ENCODE peak calls at places on chromosomes 5 and 9, in seven cellular contexts. One of them, this sample, is unnamed.

GRCh38 chr5:172150514-172151425 is 37.3 kb downstream of the STK10 start:
- DNase-seq in astrocyte of the spinal cord: peak; percentile 9
- DNase-seq in tibial artery: peak; percentile 70
- DNase-seq in CD4-positive, alpha-beta T cell: no peak
- DNase-seq in Calu3: no peak
- DNase-seq in left lung: peak; percentile 81
- DNase-seq in A549: no peak
- DNase-seq in this sample: no peak

GRCh38 chr9:76810377-76810957 is 46.2 kb downstream of the PCA3 start:
- DNase-seq in tibial artery: peak; percentile 38
- DNase-seq in CD4-positive, alpha-beta T cell: no peak
- DNase-seq in Calu3: peak; percentile 45
- DNase-seq in A549: peak; percentile 73
- DNase-seq in left lung: no peak
- DNase-seq in astrocyte of the spinal cord: peak; percentile 69
- DNase-seq in this sample: peak; percentile 33

GRCh38 chr9:84781431-84781830 is 111.9 kb downstream of the NTRK2 start:
- DNase-seq in astrocyte of the spinal cord: peak; percentile 42
- DNase-seq in CD4-positive, alpha-beta T cell: no peak
- DNase-seq in A549: peak; percentile 7
- DNase-seq in left lung: no peak
- DNase-seq in Calu3: peak; percentile 28
- DNase-seq in tibial artery: peak; percentile 28
- DNase-seq in this sample: no peak

GRCh38 chr9:737400-738120 is 103.9 kb upstream of the DMRT1 start:
- DNase-seq in Calu3: no peak
- DNase-seq in A549: no peak
- DNase-seq in tibial artery: no peak
- DNase-seq in CD4-positive, alpha-beta T cell: no peak
- DNase-seq in left lung: no peak
- DNase-seq in astrocyte of the spinal cord: no peak
- DNase-seq in this sample: no peak

GRCh38 chr5:130286971-130287370 is 382.7 kb downstream of the CHSY3 start:
- DNase-seq in A549: no peak
- DNase-seq in Calu3: no peak
- DNase-seq in tibial artery: no peak
- DNase-seq in astrocyte of the spinal cord: no peak
- DNase-seq in left lung: no peak
- DNase-seq in CD4-positive, alpha-beta T cell: no peak
- DNase-seq in this sample: no peak

GRCh38 chr5:139848508-139849100 is 53.0 kb downstream of the PSD2 start:
- DNase-seq in A549: no peak
- DNase-seq in CD4-positive, alpha-beta T cell: peak; percentile 16
- DNase-seq in tibial artery: no peak
- DNase-seq in astrocyte of the spinal cord: no peak
- DNase-seq in left lung: no peak
- DNase-seq in Calu3: no peak
- DNase-seq in this sample: no peak

GRCh38 chr9:126395439-126396212 is 69.0 kb downstream of the MVB12B start:
- DNase-seq in Calu3: peak; percentile 52
- DNase-seq in CD4-positive, alpha-beta T cell: no peak
- DNase-seq in left lung: no peak
- DNase-seq in tibial artery: no peak
- DNase-seq in A549: no peak
- DNase-seq in astrocyte of the spinal cord: peak; percentile 71
- DNase-seq in this sample: no peak

GRCh38 chr5:68279960-68280359 is 64.4 kb downstream of the PIK3R1 start:
- DNase-seq in CD4-positive, alpha-beta T cell: no peak
- DNase-seq in astrocyte of the spinal cord: no peak
- DNase-seq in A549: no peak
- DNase-seq in left lung: no peak
- DNase-seq in tibial artery: no peak
- DNase-seq in Calu3: no peak
- DNase-seq in this sample: no peak

GRCh38 chr9:31674264-31674663 is 710.2 kb upstream of the ACO1 start:
- DNase-seq in astrocyte of the spinal cord: peak; percentile 12
- DNase-seq in Calu3: no peak
- DNase-seq in CD4-positive, alpha-beta T cell: no peak
- DNase-seq in A549: no peak
- DNase-seq in tibial artery: no peak
- DNase-seq in left lung: no peak
- DNase-seq in this sample: no peak

GRCh38 chr9:33435821-33436277 is 11.5 kb downstream of the AQP3 start:
- DNase-seq in CD4-positive, alpha-beta T cell: no peak
- DNase-seq in left lung: no peak
- DNase-seq in tibial artery: no peak
- DNase-seq in A549: no peak
- DNase-seq in Calu3: no peak
- DNase-seq in astrocyte of the spinal cord: no peak
- DNase-seq in this sample: no peak

GRCh38 chr5:150325426-150325825 is 22.7 kb upstream of the ARSI start:
- DNase-seq in tibial artery: no peak
- DNase-seq in left lung: no peak
- DNase-seq in astrocyte of the spinal cord: no peak
- DNase-seq in Calu3: no peak
- DNase-seq in CD4-positive, alpha-beta T cell: no peak
- DNase-seq in A549: no peak
- DNase-seq in this sample: no peak

GRCh38 chr9:27771803-27772545 is 198.7 kb upstream of the C9orf72 start:
- DNase-seq in A549: no peak
- DNase-seq in Calu3: peak; percentile 37
- DNase-seq in astrocyte of the spinal cord: peak; percentile 74
- DNase-seq in tibial artery: no peak
- DNase-seq in CD4-positive, alpha-beta T cell: no peak
- DNase-seq in left lung: no peak
- DNase-seq in this sample: no peak

GRCh38 chr5:180862645-180863044 is 1.6 kb upstream of the ZFP62 start:
- DNase-seq in A549: no peak
- DNase-seq in left lung: no peak
- DNase-seq in tibial artery: no peak
- DNase-seq in Calu3: no peak
- DNase-seq in CD4-positive, alpha-beta T cell: no peak
- DNase-seq in astrocyte of the spinal cord: no peak
- DNase-seq in this sample: no peak

GRCh38 chr9:95023217-95024003 is 294.1 kb downstream of the FANCC start:
- DNase-seq in A549: peak; percentile 80
- DNase-seq in Calu3: peak; percentile 57
- DNase-seq in astrocyte of the spinal cord: peak; percentile 91
- DNase-seq in left lung: peak; percentile 57
- DNase-seq in CD4-positive, alpha-beta T cell: no peak
- DNase-seq in tibial artery: no peak
- DNase-seq in this sample: no peak

GRCh38 chr9:17009071-17009470 is 125.8 kb upstream of the CNTLN start:
- DNase-seq in A549: no peak
- DNase-seq in left lung: no peak
- DNase-seq in CD4-positive, alpha-beta T cell: no peak
- DNase-seq in astrocyte of the spinal cord: no peak
- DNase-seq in Calu3: no peak
- DNase-seq in tibial artery: no peak
- DNase-seq in this sample: no peak

GRCh38 chr9:71144495-71144894 is 23.1 kb upstream of the TRPM3 start:
- DNase-seq in Calu3: no peak
- DNase-seq in tibial artery: no peak
- DNase-seq in astrocyte of the spinal cord: no peak
- DNase-seq in left lung: no peak
- DNase-seq in CD4-positive, alpha-beta T cell: no peak
- DNase-seq in A549: no peak
- DNase-seq in this sample: no peak

GRCh38 chr9:127567119-127567897 is 44.8 kb upstream of the STXBP1 start:
- DNase-seq in A549: peak; percentile 61
- DNase-seq in Calu3: peak; percentile 62
- DNase-seq in tibial artery: peak; percentile 65
- DNase-seq in astrocyte of the spinal cord: peak; percentile 41
- DNase-seq in left lung: peak; percentile 79
- DNase-seq in CD4-positive, alpha-beta T cell: no peak
- DNase-seq in this sample: no peak

GRCh38 chr5:179288101-179288808 is 57.0 kb downstream of the ADAMTS2 start:
- DNase-seq in astrocyte of the spinal cord: no peak
- DNase-seq in tibial artery: no peak
- DNase-seq in CD4-positive, alpha-beta T cell: no peak
- DNase-seq in left lung: peak; percentile 23
- DNase-seq in A549: no peak
- DNase-seq in Calu3: no peak
- DNase-seq in this sample: no peak

GRCh38 chr9:90385126-90385525 is 257.5 kb downstream of the DIRAS2 start:
- DNase-seq in astrocyte of the spinal cord: no peak
- DNase-seq in Calu3: no peak
- DNase-seq in tibial artery: no peak
- DNase-seq in left lung: no peak
- DNase-seq in CD4-positive, alpha-beta T cell: no peak
- DNase-seq in A549: no peak
- DNase-seq in this sample: no peak

DNA sequence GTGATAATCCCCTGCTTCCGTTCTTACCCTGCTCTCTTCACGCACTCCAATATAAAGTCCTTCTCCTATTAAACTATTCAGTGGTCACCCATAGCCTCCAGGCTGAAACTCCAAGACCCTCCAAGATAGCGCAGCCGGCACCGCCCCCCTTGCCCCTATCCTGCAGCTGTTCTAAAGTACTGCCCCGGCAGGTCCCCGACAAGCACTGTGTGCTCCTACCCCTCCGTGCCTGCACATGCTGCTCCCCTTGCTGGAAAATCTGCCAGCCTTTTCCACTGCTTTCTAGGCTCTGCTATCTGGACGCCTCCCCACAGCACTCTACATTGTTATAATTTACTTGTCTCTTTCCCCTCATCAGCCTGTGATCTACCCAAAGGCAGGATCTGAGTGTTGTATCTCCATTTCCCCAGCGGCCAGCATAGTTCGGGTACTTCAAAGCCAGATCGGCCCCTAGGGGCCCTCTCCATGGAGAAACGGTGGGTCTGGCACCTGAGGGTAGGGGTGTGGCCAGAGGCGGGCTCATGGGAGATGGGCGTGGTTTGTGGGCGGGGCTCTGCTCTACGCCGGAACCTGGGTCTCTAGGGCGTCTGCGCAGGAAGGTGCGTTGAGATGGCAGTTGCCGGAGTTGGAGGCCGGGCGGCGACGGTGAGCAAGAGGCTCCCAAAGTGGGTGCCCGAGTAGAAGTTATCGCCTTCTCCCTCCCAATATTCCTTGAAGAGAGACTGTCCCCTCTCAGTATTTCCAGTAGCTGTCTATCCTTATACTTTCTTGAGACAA is 83.5 kb upstream of the RUSC2 start:
- DNase-seq in astrocyte of the spinal cord: no peak
- DNase-seq in tibial artery: no peak
- DNase-seq in A549: no peak
- DNase-seq in CD4-positive, alpha-beta T cell: no peak
- DNase-seq in left lung: peak; percentile 47
- DNase-seq in Calu3: no peak
- DNase-seq in this sample: no peak
- TF ChIP-seq CTCF in astrocyte of the spinal cord: no peak
- TF ChIP-seq CTCF in tibial artery: no peak
- TF ChIP-seq CTCF in A549: no peak
- TF ChIP-seq CTCF in CD4-positive, alpha-beta T cell: no peak
- TF ChIP-seq CTCF in left lung: no peak
- TF ChIP-seq CTCF in Calu3: no peak
- TF ChIP-seq CTCF in this sample: no peak

GRCh38 chr5:42634575-42634974 is 122.0 kb upstream of the CCDC152 start:
- DNase-seq in Calu3: no peak
- DNase-seq in CD4-positive, alpha-beta T cell: no peak
- DNase-seq in tibial artery: no peak
- DNase-seq in left lung: no peak
- DNase-seq in astrocyte of the spinal cord: no peak
- DNase-seq in A549: no peak
- DNase-seq in this sample: no peak

GRCh38 chr5:42636946-42637345 is 119.7 kb upstream of the CCDC152 start:
- DNase-seq in tibial artery: no peak
- DNase-seq in astrocyte of the spinal cord: no peak
- DNase-seq in Calu3: no peak
- DNase-seq in A549: no peak
- DNase-seq in CD4-positive, alpha-beta T cell: no peak
- DNase-seq in left lung: no peak
- DNase-seq in this sample: no peak

GRCh38 chr5:42632501-42632900 is 124.1 kb upstream of the CCDC152 start:
- DNase-seq in Calu3: no peak
- DNase-seq in CD4-positive, alpha-beta T cell: no peak
- DNase-seq in tibial artery: no peak
- DNase-seq in astrocyte of the spinal cord: no peak
- DNase-seq in left lung: no peak
- DNase-seq in A549: no peak
- DNase-seq in this sample: no peak

GRCh38 chr5:42638972-42639371 is 117.6 kb upstream of the CCDC152 start:
- DNase-seq in Calu3: no peak
- DNase-seq in tibial artery: no peak
- DNase-seq in astrocyte of the spinal cord: no peak
- DNase-seq in A549: no peak
- DNase-seq in CD4-positive, alpha-beta T cell: no peak
- DNase-seq in left lung: no peak
- DNase-seq in this sample: no peak

GRCh38 chr5:42636425-42636824 is 120.2 kb upstream of the CCDC152 start:
- DNase-seq in astrocyte of the spinal cord: no peak
- DNase-seq in tibial artery: no peak
- DNase-seq in left lung: no peak
- DNase-seq in A549: peak; percentile 18
- DNase-seq in Calu3: no peak
- DNase-seq in CD4-positive, alpha-beta T cell: no peak
- DNase-seq in this sample: no peak
- TF ChIP-seq CTCF in astrocyte of the spinal cord: peak; percentile 37
- TF ChIP-seq CTCF in tibial artery: no peak
- TF ChIP-seq CTCF in left lung: no peak
- TF ChIP-seq CTCF in A549: peak; percentile 17
- TF ChIP-seq CTCF in Calu3: peak; percentile 32
- TF ChIP-seq CTCF in CD4-positive, alpha-beta T cell: no peak
- TF ChIP-seq CTCF in this sample: no peak

DNA sequence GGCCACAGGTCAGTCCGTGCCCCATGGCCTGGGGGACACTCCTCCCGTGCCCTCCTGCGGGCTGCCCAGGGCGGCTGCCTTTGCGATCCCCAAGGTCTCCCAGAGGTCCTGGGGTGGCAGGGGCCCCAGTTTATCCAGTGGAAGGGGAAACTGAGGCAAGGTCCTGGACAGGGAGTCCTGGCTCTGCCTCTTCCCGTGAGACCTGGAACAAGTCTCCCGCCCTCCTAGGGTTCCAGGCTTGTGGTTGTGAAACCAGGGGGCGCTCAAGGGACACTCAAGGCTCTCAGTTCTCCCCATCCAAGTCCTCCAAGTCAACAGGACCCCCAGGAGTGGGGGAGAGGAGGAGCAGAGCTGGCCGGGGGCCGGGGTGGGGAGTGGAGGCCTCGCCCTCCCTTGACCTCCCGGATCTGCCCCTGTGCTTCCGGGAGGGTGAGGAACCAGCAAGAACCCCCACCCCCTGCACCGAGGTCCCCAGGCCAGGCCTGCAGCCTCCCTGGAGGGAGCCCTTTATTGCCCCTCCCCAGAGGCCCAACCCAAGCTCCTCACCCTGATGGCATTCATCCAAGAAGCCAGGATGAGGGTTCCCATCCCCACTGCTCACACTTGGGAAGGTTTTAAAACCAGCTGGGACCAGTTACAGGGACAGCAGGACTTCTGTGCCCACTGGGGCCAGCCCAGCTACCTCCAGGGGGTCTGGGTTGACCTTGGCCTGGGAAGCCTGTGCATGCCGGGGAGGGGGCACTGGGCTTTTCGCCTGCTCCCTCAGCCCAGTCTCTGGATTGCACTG is 24.7 kb upstream of the TMEM250 start:
- DNase-seq in astrocyte of the spinal cord: no peak
- DNase-seq in Calu3: peak; percentile 45
- DNase-seq in tibial artery: no peak
- DNase-seq in A549: peak; percentile 60
- DNase-seq in CD4-positive, alpha-beta T cell: no peak
- DNase-seq in left lung: no peak
- DNase-seq in this sample: no peak
- TF ChIP-seq CTCF in astrocyte of the spinal cord: peak; percentile 50
- TF ChIP-seq CTCF in Calu3: peak; percentile 19
- TF ChIP-seq CTCF in tibial artery: no peak
- TF ChIP-seq CTCF in A549: peak; percentile 45
- TF ChIP-seq CTCF in CD4-positive, alpha-beta T cell: no peak
- TF ChIP-seq CTCF in left lung: no peak
- TF ChIP-seq CTCF in this sample: no peak

GRCh38 chr5:3734621-3735020 is 139.0 kb downstream of the IRX1 start:
- DNase-seq in astrocyte of the spinal cord: no peak
- DNase-seq in tibial artery: no peak
- DNase-seq in left lung: no peak
- DNase-seq in CD4-positive, alpha-beta T cell: no peak
- DNase-seq in Calu3: no peak
- DNase-seq in A549: no peak
- DNase-seq in this sample: no peak
- TF ChIP-seq CTCF in astrocyte of the spinal cord: no peak
- TF ChIP-seq CTCF in tibial artery: no peak
- TF ChIP-seq CTCF in left lung: no peak
- TF ChIP-seq CTCF in CD4-positive, alpha-beta T cell: no peak
- TF ChIP-seq CTCF in Calu3: no peak
- TF ChIP-seq CTCF in A549: no peak
- TF ChIP-seq CTCF in this sample: no peak